ENCODE peak calls at places on chromosomes 11 and 22, in eight cellular contexts. N is mucosa of descending colon, O is neural progenitor cell, B is psoas muscle, V is Caco-2, T is endothelial cell of umbilical vein, P is thoracic aorta, G is endodermal cell. R is an unnamed sample. For H3K9me3, the result is how much of the 10 kb centered on the place peaks cover.

GRCh38 chr11:130162733-130163132 is 3.2 kb downstream of the ST14 start:
- DNase-seq in G (no peak), B (no peak), P (no peak), O (no peak), N (no peak), V (no peak), T (no peak), R (no peak)

GRCh38 chr22:37464181-37464580 is 22.0 kb downstream of the MFNG start:
- DNase-seq in V (no peak), T (peak), N (peak), P (no peak), G (no peak), O (no peak), B (no peak), R (no peak)

GRCh38 chr11:75766449-75767227 is 1.9 kb upstream of the DGAT2 start:
- DNase-seq in B (no peak), P (no peak), T (no peak), G (peak), O (peak), N (no peak), V (no peak), R (no peak)

GRCh38 chr11:35474677-35475076 is 50.7 kb downstream of the PAMR1 start:
- DNase-seq in B (no peak), T (no peak), P (no peak), V (no peak), N (no peak), G (no peak), O (no peak), R (no peak)

GRCh38 chr11:106172389-106172991 is 95.0 kb downstream of the AASDHPPT start:
- DNase-seq in N (no peak), B (no peak), O (no peak), P (no peak), T (no peak), V (peak), G (no peak), R (no peak)

GRCh38 chr22:38841211-38841610 is 2.6 kb downstream of the NPTXR start:
- DNase-seq in G (no peak), T (no peak), O (no peak), N (no peak), V (no peak), P (no peak), B (no peak), R (no peak)

GRCh38 chr11:134418119-134418840 is 6.2 kb upstream of the B3GAT1 start:
- DNase-seq in V (peak), T (peak), B (no peak), G (no peak), O (peak), P (no peak), N (no peak), R (no peak)

GRCh38 chr22:45742866-45743450 is 71.3 kb downstream of the ATXN10 start:
- DNase-seq in B (peak), P (no peak), G (no peak), V (peak), N (no peak), O (no peak), T (no peak), R (no peak)

GRCh38 chr11:118180300-118180703 is 3.9 kb upstream of the SCN2B start:
- DNase-seq in G (peak), N (no peak), P (no peak), V (no peak), B (peak), T (no peak), O (peak), R (no peak)

GRCh38 chr11:1192741-1193325 is 30.0 kb upstream of the MUC5B start:
- DNase-seq in O (no peak), P (no peak), N (no peak), T (no peak), B (no peak), V (no peak), G (peak), R (peak)

GRCh38 chr11:1197886-1198765 is 24.7 kb upstream of the MUC5B start:
- DNase-seq in T (no peak), V (no peak), O (no peak), P (peak), B (peak), N (no peak), G (peak), R (no peak)

GRCh38 chr22:46292727-46293126 is 3.9 kb upstream of the GTSE1 start:
- DNase-seq in B (no peak), P (no peak), O (no peak), T (no peak), N (no peak), V (no peak), G (no peak), R (no peak)

GRCh38 chr11:111634981-111635705 is 32.9 kb downstream of the SIK2 start:
- DNase-seq in G (no peak), B (no peak), T (peak), O (no peak), N (no peak), V (no peak), P (no peak), R (no peak)

GRCh38 chr11:46562527-46562926 is 31.3 kb downstream of the AMBRA1 start:
- DNase-seq in N (no peak), V (no peak), T (no peak), B (no peak), P (no peak), G (no peak), O (no peak), R (no peak)

GRCh38 chr22:39936523-39937145 is 23.6 kb upstream of the TMA7B start:
- DNase-seq in N (no peak), B (no peak), O (no peak), V (no peak), G (no peak), P (no peak), T (no peak), R (no peak)

GRCh38 chr11:126246636-126247035 is 22.1 kb downstream of the SRPRA start:
- DNase-seq in N (no peak), P (no peak), B (no peak), V (no peak), G (no peak), T (peak), O (no peak), R (no peak)

GRCh38 chr11:83278351-83278750 is 7.8 kb downstream of the CCDC90B start:
- DNase-seq in T (no peak), G (no peak), N (no peak), V (no peak), O (no peak), B (no peak), P (no peak), R (no peak)

GRCh38 chr11:132588366-132588765 is 943.9 kb downstream of the OPCML start:
- DNase-seq in B (no peak), N (no peak), P (no peak), T (no peak), O (no peak), G (no peak), V (no peak), R (no peak)

GRCh38 chr22:47194476-47195155 is 432.2 kb downstream of the TBC1D22A start:
- DNase-seq in B (no peak), O (no peak), P (no peak), N (no peak), V (no peak), T (no peak), G (peak), R (no peak)

GRCh38 chr11:116420770-116421528 is 351.8 kb downstream of the BUD13 start:
- DNase-seq in P (no peak), V (no peak), B (no peak), T (no peak), G (peak), N (no peak), O (no peak), R (no peak)

GRCh38 chr11:7651140-7651551 is 22.2 kb downstream of the CYB5R2 start:
- DNase-seq in P (no peak), N (no peak), V (no peak), T (no peak), O (no peak), B (no peak), G (peak), R (peak)

GRCh38 chr11:61626580-61627380 is 45.9 kb upstream of the SYT7 start:
- DNase-seq in P (no peak), B (peak), T (no peak), G (peak), O (no peak), V (peak), N (peak), R (no peak)

GRCh38 chr22:23749747-23750373 is 1.1 kb downstream of the ZNF70 start:
- DNase-seq in G (no peak), T (peak), B (no peak), N (no peak), P (no peak), O (no peak), V (no peak), R (no peak)

GRCh38 chr11:69799582-69799981 is 19.6 kb downstream of the FGF3 start:
- DNase-seq in G (peak), B (no peak), P (no peak), T (peak), V (peak), N (no peak), O (peak), R (no peak)

GRCh38 chr11:14029971-14030531 is 67.5 kb downstream of the SPON1 start:
- DNase-seq in N (peak), B (peak), T (no peak), V (no peak), O (no peak), P (peak), G (peak), R (peak)

GRCh38 chr11:12177739-12178338 is 67.4 kb downstream of the MICAL2 start:
- DNase-seq in B (no peak), T (no peak), G (no peak), N (no peak), V (peak), O (no peak), P (no peak), R (no peak)

GRCh38 chr22:46626356-46626755 is 6.2 kb downstream of the GRAMD4 start:
- DNase-seq in V (no peak), O (no peak), P (no peak), G (no peak), N (no peak), B (no peak), T (no peak), R (no peak)

GRCh38 chr11:65645710-65646109 is 7.8 kb downstream of the SIPA1 start:
- DNase-seq in N (peak), O (no peak), P (no peak), V (no peak), G (no peak), B (no peak), T (no peak), R (no peak)

GRCh38 chr11:5605849-5606248 is 9.4 kb downstream of the TRIM6 start:
- DNase-seq in T (no peak), G (no peak), V (no peak), O (no peak), N (no peak), P (peak), B (no peak), R (no peak)

GRCh38 chr11:5610446-5610845 is 14.0 kb downstream of the TRIM6 start:
- DNase-seq in O (no peak), V (no peak), G (no peak), P (no peak), T (no peak), N (no peak), B (no peak), R (no peak)

GRCh38 chr11:5608778-5609177 is 12.3 kb downstream of the TRIM6 start:
- DNase-seq in O (no peak), P (no peak), N (no peak), T (no peak), B (no peak), G (no peak), V (no peak), R (no peak)

DNA sequence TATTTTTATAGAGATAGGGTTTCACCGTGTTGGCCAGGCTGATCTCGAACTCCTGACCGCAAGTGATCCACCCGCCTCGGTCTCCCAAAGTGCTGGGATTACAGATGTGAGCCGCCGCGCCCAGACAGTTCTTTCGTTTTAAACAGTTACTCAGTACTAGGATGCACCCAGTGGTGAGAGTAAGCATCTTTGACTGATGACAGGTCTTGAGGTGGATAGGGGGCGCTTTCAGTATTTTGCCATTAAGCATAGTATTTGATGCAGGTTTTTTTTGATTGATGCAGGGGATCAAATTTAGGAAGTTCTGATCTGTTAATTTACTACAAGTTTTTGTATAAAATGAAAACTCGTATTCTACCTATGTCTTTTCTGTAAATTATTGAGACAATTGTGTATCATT is 13.2 kb upstream of the TRIM34 start:
- DNase-seq in V (no peak), B (no peak), T (no peak), N (no peak), G (no peak), P (no peak), O (peak), R (no peak)
- TF ChIP-seq CTCF in V (peak), B (no peak), T (no peak), N (no peak), G (peak), P (no peak), O (peak), R (no peak)

GRCh38 chr22:42282252-42282942 is 11.9 kb upstream of the TCF20 start:
- DNase-seq in O (no peak), V (no peak), P (no peak), G (peak), N (no peak), T (no peak), B (peak), R (no peak)
- H3K4me3 ChIP-seq in O (peak), V (peak), P (no peak), G (no peak), N (no peak), T (no peak), B (no peak), R (no peak)

DNA sequence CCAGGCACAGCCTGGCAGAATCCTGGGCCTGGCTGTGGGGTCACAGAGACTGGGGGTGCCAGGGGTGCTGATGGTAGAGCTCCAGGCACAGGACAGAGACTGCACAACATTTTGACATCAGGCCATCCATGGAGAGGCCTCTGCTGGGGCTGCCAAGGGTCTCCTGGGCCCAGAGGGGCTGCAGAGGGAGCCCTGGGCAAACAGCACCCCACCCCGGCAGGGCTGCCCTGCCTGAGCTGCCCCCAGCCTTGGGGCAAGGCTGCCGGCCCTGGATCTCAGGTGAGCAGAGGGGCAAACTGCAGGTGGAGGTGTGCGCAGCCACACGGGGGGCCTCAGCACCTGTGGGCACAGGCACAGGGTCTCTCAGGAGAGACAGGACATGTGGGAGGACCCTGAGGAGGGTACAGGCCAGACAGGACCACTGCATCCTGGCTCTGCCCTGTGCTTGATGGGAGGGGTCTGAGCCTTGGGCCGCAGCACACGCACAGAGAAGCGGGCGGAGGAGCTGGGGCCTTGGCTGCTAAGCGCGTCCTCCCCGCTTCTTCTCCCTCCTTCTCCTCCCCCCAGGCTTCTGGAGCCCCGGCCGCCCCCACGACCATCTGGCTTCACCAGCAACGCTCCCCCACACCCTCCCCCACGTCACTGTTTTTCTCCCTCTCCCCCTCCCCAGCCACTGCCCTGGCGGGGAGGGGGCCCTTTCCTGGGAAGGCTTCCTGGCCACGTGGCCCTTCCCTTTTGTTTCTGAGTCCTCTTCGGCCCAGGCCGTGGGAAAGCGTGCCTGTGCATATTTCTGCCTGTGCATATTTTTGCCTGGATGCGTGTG is 28.0 kb downstream of the RTN4R start:
- DNase-seq in B (no peak), T (peak), O (peak), P (no peak), G (no peak), N (no peak), V (no peak), R (no peak)
- H3K9me3 ChIP-seq in B (under half), T (under half), O (under half), P (under half), G (under half), N (under half), V (under half), R (under half)

GRCh38 chr11:72247584-72247983 is 3.6 kb upstream of the PHOX2A start:
- DNase-seq in B (no peak), T (no peak), N (no peak), O (no peak), G (no peak), V (no peak), P (no peak), R (no peak)

GRCh38 chr11:72254299-72254993 is 10.5 kb upstream of the PHOX2A start:
- DNase-seq in O (no peak), N (no peak), B (no peak), G (no peak), V (no peak), T (no peak), P (no peak), R (no peak)

GRCh38 chr11:72250661-72251465 is 6.9 kb upstream of the PHOX2A start:
- DNase-seq in N (no peak), P (no peak), B (no peak), T (no peak), O (no peak), G (no peak), V (no peak), R (no peak)

GRCh38 chr11:72249961-72250360 is 6.0 kb upstream of the PHOX2A start:
- DNase-seq in V (no peak), N (no peak), O (no peak), G (no peak), B (no peak), P (no peak), T (no peak), R (no peak)

DNA sequence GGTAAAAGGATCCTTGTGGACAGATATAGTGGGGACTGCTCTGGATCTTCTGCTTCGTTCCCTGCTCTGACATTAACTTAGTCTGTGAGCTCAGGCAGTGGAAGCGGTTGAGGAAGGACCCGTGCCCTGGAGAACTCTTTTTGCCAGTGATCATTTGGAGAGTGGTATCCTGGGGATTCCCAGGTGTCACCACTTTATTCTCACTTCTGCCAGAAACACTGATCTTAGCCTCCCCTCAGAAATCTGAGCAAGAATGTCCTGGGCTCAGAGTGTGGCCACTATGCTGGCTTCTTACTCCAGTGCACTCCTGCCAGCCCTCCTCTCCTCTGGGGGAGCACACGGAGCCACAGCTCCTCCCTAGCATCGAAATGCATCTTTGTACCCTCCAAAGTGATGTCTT is 7.6 kb upstream of the PHOX2A start:
- DNase-seq in P (no peak), G (no peak), N (no peak), V (no peak), T (no peak), B (no peak), O (no peak), R (no peak)
- TF ChIP-seq CTCF in P (no peak), G (no peak), N (no peak), V (no peak), T (no peak), B (no peak), O (no peak), R (no peak)

DNA sequence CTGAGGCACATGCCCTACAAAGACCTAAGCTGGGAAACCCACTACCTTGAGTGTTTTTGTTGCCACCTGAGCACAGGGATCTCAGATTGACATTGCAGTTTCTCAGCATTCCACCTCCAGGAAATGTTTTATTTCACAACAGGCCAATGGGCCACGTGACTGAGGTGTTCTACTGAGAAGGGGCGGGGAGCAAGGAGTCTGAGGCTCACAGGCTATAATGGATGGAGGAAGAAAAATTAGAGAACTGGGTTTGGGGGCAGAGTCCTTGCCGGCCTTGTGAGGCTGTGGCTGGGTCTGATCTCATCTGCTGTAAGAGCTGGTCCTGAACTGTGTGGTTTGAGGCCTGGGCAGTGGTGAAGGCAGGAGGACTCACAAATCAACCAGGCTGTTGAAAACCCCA is 40.7 kb downstream of the ZNF202 start:
- DNase-seq in N (no peak), V (no peak), T (no peak), P (no peak), B (no peak), O (no peak), G (no peak), R (no peak)
- H3K4me3 ChIP-seq in N (no peak), V (no peak), T (no peak), P (no peak), B (no peak), O (no peak), G (no peak), R (no peak)

GRCh38 chr22:35661377-35661937 is 13.2 kb downstream of the APOL6 start:
- DNase-seq in B (no peak), O (no peak), G (no peak), V (no peak), N (no peak), P (no peak), T (no peak), R (no peak)

GRCh38 chr22:35664955-35665577 is 16.8 kb downstream of the APOL6 start:
- DNase-seq in V (no peak), N (no peak), G (no peak), T (no peak), O (no peak), P (no peak), B (no peak), R (no peak)

GRCh38 chr22:35657571-35658312 is 9.5 kb downstream of the APOL6 start:
- DNase-seq in V (no peak), N (no peak), P (no peak), T (no peak), B (no peak), O (no peak), G (no peak), R (no peak)

DNA sequence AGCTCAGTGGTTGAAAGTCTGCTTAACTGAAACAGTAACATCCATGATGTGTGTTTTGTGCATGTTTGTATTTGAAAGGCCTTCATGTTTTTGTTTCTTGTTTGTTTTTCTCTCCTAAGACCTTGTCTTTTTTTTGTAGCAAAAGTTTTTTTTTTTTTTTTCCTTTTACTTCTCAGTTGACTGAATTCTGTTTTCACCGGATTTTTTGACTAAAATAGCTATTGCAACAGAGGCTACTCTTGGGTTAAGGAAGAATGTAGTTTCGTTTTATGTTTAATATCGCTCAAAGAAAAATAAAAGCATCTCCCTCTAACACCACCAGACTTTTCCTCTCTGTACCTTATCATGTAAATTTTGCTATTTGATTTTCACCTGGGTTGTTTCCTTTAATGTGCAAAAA is 15.1 kb downstream of the APOL6 start:
- DNase-seq in N (no peak), P (no peak), O (no peak), B (no peak), V (no peak), G (no peak), T (no peak), R (no peak)
- H3K9me3 ChIP-seq in N (under half), P (under half), O (under half), B (under half), V (under half), G (half or more), T (under half), R (under half)

GRCh38 chr11:66881436-66881835 is 24.6 kb downstream of the LRFN4 start:
- DNase-seq in N (peak), O (no peak), T (no peak), B (peak), V (no peak), P (no peak), G (no peak), R (no peak)
- TF ChIP-seq CTCF in N (no peak), O (no peak), T (no peak), B (no peak), V (no peak), P (no peak), G (no peak), R (no peak)